ENCODE peak calls at places on chromosomes 5 and 9, in six cellular contexts. D is AG04450; R is effector memory CD4-positive, alpha-beta T cell; K is right lobe of liver; G is hepatocyte; V is adrenal gland. N is an unnamed sample.

GRCh38 chr9:118529210-118529609 is 825.0 kb downstream of the TLR4 start:
- DNase-seq in D (no peak), R (no peak), K (no peak), G (no peak), V (no peak), N (peak; percentile 40)

GRCh38 chr5:73901045-73901444 is 275.0 kb downstream of the ARHGEF28 start:
- DNase-seq in D (peak; percentile 50), R (no peak), K (no peak), G (peak; percentile 35), V (peak; percentile 55), N (peak; percentile 93)

GRCh38 chr5:8865686-8866374 is 680.0 kb downstream of the SEMA5A start:
- DNase-seq in D (no peak), R (no peak), K (no peak), G (no peak), V (no peak), N (no peak)

GRCh38 chr5:177494356-177495195 is 2.8 kb downstream of the PDLIM7 start:
- DNase-seq in D (peak; percentile 85), R (no peak), K (no peak), G (peak; percentile 84), V (peak; percentile 57), N (peak; percentile 86)

GRCh38 chr5:157993201-157993600 is 134.3 kb upstream of the CLINT1 start:
- DNase-seq in D (no peak), R (no peak), K (no peak), G (peak; percentile 28), V (no peak), N (no peak)

GRCh38 chr5:154756203-154756870 is 1.2 kb downstream of the LARP1 start:
- DNase-seq in D (no peak), R (peak; percentile 26), K (peak; percentile 72), G (peak; percentile 62), V (peak; percentile 69), N (peak; percentile 16)

GRCh38 chr5:132639706-132640130 is 18.3 kb upstream of the IL13 start:
- DNase-seq in D (no peak), R (no peak), K (no peak), G (no peak), V (no peak), N (no peak)

GRCh38 chr9:98614941-98615340 is 93.8 kb downstream of the GABBR2 start:
- DNase-seq in D (no peak), R (no peak), K (no peak), G (no peak), V (no peak), N (no peak)

GRCh38 chr9:86944974-86945867 is 2.1 kb downstream of the GAS1 start:
- DNase-seq in D (no peak), R (no peak), K (no peak), G (peak; percentile 15), V (peak; percentile 27), N (no peak)

GRCh38 chr5:6775595-6775994 is 62.4 kb downstream of the TENT4A start:
- DNase-seq in D (no peak), R (no peak), K (no peak), G (no peak), V (no peak), N (no peak)

GRCh38 chr5:42799668-42800114 is 12.0 kb downstream of the SELENOP start:
- DNase-seq in D (no peak), R (no peak), K (no peak), G (peak; percentile 27), V (no peak), N (no peak)

GRCh38 chr9:133791069-133791468 is 52.9 kb upstream of the SARDH start:
- DNase-seq in D (no peak), R (no peak), K (no peak), G (no peak), V (no peak), N (no peak)

GRCh38 chr9:3177921-3178320 is 334.0 kb upstream of the PUM3 start:
- DNase-seq in D (no peak), R (no peak), K (no peak), G (no peak), V (no peak), N (peak; percentile 24)

GRCh38 chr5:136047858-136048257 is 19.1 kb downstream of the TGFBI start:
- DNase-seq in D (no peak), R (no peak), K (no peak), G (no peak), V (peak; percentile 51), N (no peak)

GRCh38 chr5:174998131-174998730 is 273.8 kb downstream of the MSX2 start:
- DNase-seq in D (no peak), R (no peak), K (no peak), G (no peak), V (no peak), N (no peak)

GRCh38 chr5:106292654-106293053 is 1378.1 kb downstream of the EFNA5 start:
- DNase-seq in D (peak; percentile 16), R (no peak), K (no peak), G (no peak), V (no peak), N (peak; percentile 54)

GRCh38 chr5:156121234-156121633 is 205.7 kb upstream of the SGCD start:
- DNase-seq in D (peak; percentile 46), R (no peak), K (no peak), G (no peak), V (no peak), N (no peak)

GRCh38 chr9:121736147-121736721 is 84.8 kb downstream of the DAB2IP start:
- DNase-seq in D (no peak), R (no peak), K (peak; percentile 65), G (peak; percentile 84), V (peak; percentile 59), N (no peak)

GRCh38 chr9:121735065-121735791 is 83.8 kb downstream of the DAB2IP start:
- DNase-seq in D (no peak), R (no peak), K (no peak), G (peak; percentile 50), V (no peak), N (peak; percentile 54)

GRCh38 chr9:121736964-121737462 is 85.6 kb downstream of the DAB2IP start:
- DNase-seq in D (no peak), R (no peak), K (no peak), G (peak; percentile 69), V (peak; percentile 73), N (no peak)

GRCh38 chr9:121734465-121734864 is 83.0 kb downstream of the DAB2IP start:
- DNase-seq in D (no peak), R (no peak), K (no peak), G (no peak), V (no peak), N (no peak)

GRCh38 chr9:121735792-121736130 is 84.3 kb downstream of the DAB2IP start:
- DNase-seq in D (no peak), R (no peak), K (no peak), G (no peak), V (no peak), N (peak; percentile 24)
- H3K4me3 ChIP-seq in D (peak overlapping the region; percentile 31), R (no peak overlapping the region), K (peak overlapping the region; percentile 14), G (peak overlapping the region; percentile 19), V (no peak overlapping the region), N (peak overlapping the region; percentile 21)

DNA sequence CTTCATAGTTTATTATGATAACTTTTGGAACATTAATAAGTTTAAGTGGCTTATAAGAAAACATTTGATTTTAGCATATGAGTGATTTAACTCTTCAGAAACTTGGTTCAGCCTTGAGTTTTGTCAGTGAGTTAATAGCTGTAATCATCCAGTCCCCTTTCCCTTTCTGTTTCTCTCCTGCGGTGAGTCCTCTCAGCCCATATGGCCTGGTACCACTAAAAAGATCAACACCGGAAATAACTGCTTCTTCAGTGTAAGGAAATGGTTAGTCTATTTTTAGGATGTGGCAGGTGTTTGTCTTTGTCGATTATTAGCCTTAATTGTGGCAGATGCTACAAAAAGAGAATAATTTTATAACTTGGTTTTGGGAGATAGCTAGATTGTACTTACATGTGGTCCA is 120.2 kb upstream of the GRHPR start:
- DNase-seq in D (no peak), R (no peak), K (no peak), G (no peak), V (no peak), N (no peak)
- H3K4me3 ChIP-seq in D (no peak overlapping the region), R (peak overlapping the region; percentile 10), K (no peak overlapping the region), G (no peak overlapping the region), V (no peak overlapping the region), N (no peak overlapping the region)

GRCh38 chr9:30676642-30677041 is 1707.8 kb upstream of the ACO1 start:
- DNase-seq in D (no peak), R (no peak), K (no peak), G (no peak), V (no peak), N (no peak)
- H3K4me3 ChIP-seq in D (no peak overlapping the region), R (no peak overlapping the region), K (no peak overlapping the region), G (no peak overlapping the region), V (no peak overlapping the region), N (no peak overlapping the region)

DNA sequence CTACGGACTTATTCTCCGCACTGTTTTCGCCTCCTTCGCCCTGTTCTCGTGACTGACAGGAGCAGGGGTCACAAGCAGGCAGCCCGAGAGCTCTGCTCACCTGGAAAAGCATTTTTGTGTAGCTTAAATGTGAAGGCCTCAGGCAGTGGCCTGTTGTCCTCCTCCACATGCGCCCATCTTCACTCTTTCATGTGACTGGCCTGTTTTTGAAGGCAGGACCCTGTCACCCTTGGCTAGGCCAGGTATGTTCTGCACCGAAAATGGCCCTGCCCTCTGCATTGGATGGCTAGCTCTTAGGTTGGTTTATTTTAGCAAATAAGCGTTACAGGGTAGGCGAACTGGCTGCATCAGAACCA is 622 bp upstream of the CPLANE1 start:
- DNase-seq in D (no peak), R (no peak), K (no peak), G (no peak), V (no peak), N (no peak)
- H3K4me3 ChIP-seq in D (peak overlapping the region; percentile 79), R (peak overlapping the region; percentile 86), K (peak overlapping the region; percentile 86), G (peak overlapping the region; percentile 53), V (peak overlapping the region; percentile 67), N (peak overlapping the region; percentile 74)

DNA sequence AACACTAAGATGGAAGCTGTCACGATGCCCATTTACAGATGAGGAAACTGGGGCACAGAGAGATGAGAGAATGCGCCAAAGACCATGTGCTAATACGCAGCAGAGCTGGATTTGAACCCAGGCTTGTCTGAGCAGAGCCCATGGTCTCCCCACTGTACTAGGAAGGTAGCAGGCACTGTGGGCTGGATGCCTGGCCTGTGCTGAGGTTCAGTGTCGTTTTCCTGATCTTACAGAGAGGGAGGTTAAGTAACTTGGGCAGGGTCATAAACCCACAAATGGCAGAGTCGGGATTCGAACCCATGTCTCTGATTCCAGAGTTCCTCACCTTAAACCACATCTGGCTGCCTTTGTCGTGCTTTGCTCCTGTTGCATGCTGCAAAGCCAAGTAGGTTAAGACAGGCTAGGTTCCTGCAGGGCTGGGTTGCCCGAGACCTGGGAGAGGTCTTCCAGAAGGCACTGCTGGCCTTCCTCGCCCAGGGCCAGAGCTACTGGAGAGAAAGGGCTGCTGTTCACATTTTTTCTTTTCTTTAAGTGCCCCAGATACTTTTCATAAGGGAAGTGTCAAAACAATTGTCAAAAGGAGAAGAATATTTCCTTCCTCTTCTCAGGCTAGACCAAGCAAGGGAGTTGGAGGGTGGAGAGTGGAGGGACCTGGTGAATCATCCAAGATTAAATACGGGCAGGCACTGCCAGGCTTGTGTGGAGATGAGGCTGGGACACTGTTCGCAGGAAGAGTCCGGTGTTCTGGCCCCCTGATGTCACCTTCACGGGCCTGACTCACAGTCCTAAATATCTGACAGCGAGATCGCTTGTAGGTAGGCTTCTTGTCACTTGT is 3.2 kb downstream of the NEK6 start:
- DNase-seq in D (no peak), R (no peak), K (peak; percentile 55), G (peak; percentile 73), V (peak; percentile 39), N (peak; percentile 76)
- H3K4me3 ChIP-seq in D (peak overlapping the region; percentile 46), R (no peak overlapping the region), K (peak overlapping the region; percentile 4), G (no peak overlapping the region), V (no peak overlapping the region), N (no peak overlapping the region)